ENCODE peak calls at places on chromosomes 7 and 10, in ten cellular contexts. Q is effector CD4-positive, alpha-beta T cell; F is heart left ventricle; X is pons; H is CD8-positive, alpha-beta T cell; R is MCF 10A; S is CD4-positive, alpha-beta T cell; U is activated T-helper 2 cell treated with anti-CD3 and anti-CD28 coated beads, Interferon-gamma antibody, Interleukin-2, Interleukin-4, amounts not matched to agents 10 μg/mL and 5 μg/mL and 100 μg/mL, durations not matched to agents 14 hours and 24 hours and 36 hours; K is thoracic aorta; T is Peyer's patch. A is an unnamed sample.

GRCh38 chr7:106779877-106780276 is 85.2 kb upstream of the PIK3CG start:
- DNase-seq in X (no peak), R (peak), H (no peak), Q (no peak), T (no peak), F (no peak), U (no peak), K (no peak), S (no peak), A (no peak)

GRCh38 chr7:151837285-151838042 is 39.5 kb downstream of the PRKAG2 start:
- DNase-seq in H (no peak), T (no peak), S (no peak), F (no peak), Q (no peak), R (no peak), X (no peak), K (no peak), U (no peak), A (no peak)

GRCh38 chr7:142263598-142264380 is 5.9 kb upstream of the PRSS58 start:
- DNase-seq in U (no peak), R (peak), Q (no peak), F (no peak), S (no peak), K (no peak), X (no peak), T (no peak), H (no peak), A (no peak)

GRCh38 chr10:124559372-124560132 is 97.9 kb downstream of the LHPP start:
- DNase-seq in H (no peak), X (no peak), Q (no peak), T (no peak), F (no peak), R (no peak), U (no peak), S (no peak), K (no peak), A (no peak)

GRCh38 chr7:104552102-104552501 is 223.7 kb downstream of the LHFPL3 start:
- DNase-seq in K (no peak), H (no peak), S (no peak), T (no peak), X (peak), U (peak), R (peak), Q (no peak), F (peak), A (no peak)

GRCh38 chr10:128902031-128902710 is 564.9 kb upstream of the MGMT start:
- DNase-seq in H (no peak), S (no peak), T (no peak), U (no peak), X (no peak), Q (no peak), K (no peak), F (no peak), R (no peak), A (no peak)

GRCh38 chr10:64173826-64174225 is 652.6 kb downstream of the REEP3 start:
- DNase-seq in K (no peak), H (no peak), T (no peak), U (no peak), R (no peak), Q (no peak), S (no peak), X (no peak), F (no peak), A (no peak)

GRCh38 chr10:20616918-20617801 is 280.0 kb downstream of the NEBL start:
- DNase-seq in T (no peak), R (no peak), F (peak), U (no peak), H (no peak), S (no peak), K (no peak), Q (no peak), X (peak), A (no peak)

GRCh38 chr7:102395620-102395957 is 574 bp upstream of the PRKRIP1 start:
- DNase-seq in K (no peak), R (no peak), H (no peak), S (no peak), U (no peak), X (no peak), T (no peak), Q (no peak), F (no peak), A (no peak)

GRCh38 chr10:7541137-7542087 is 125.4 kb downstream of the ITIH5 start:
- DNase-seq in H (no peak), U (no peak), R (no peak), X (no peak), F (peak), S (no peak), T (peak), Q (no peak), K (no peak), A (no peak)

GRCh38 chr7:78020874-78021249 is 222.3 kb downstream of the PHTF2 start:
- DNase-seq in H (no peak), X (no peak), T (no peak), K (no peak), U (no peak), S (no peak), R (no peak), F (no peak), Q (no peak), A (no peak)

GRCh38 chr10:113880236-113880635 is 25.8 kb downstream of the NHLRC2 start:
- DNase-seq in F (no peak), R (no peak), X (no peak), Q (no peak), T (no peak), H (no peak), K (no peak), S (no peak), U (no peak), A (no peak)

GRCh38 chr10:20237091-20237570 is 420.9 kb downstream of the PLXDC2 start:
- DNase-seq in U (no peak), S (no peak), Q (no peak), H (no peak), R (no peak), T (no peak), F (no peak), K (no peak), X (no peak), A (no peak)

GRCh38 chr7:117085275-117085674 is 132.0 kb downstream of the ST7 start:
- DNase-seq in F (no peak), R (no peak), K (no peak), H (no peak), T (no peak), U (no peak), Q (no peak), X (no peak), S (no peak), A (no peak)

GRCh38 chr7:45089314-45089891 is 634 bp upstream of the NACAD start:
- DNase-seq in R (peak), U (peak), X (peak), S (peak), K (no peak), T (peak), Q (peak), F (no peak), H (peak), A (no peak)

GRCh38 chr10:125017547-125018298 is 75.8 kb downstream of the ZRANB1 start:
- DNase-seq in X (no peak), S (no peak), R (no peak), K (no peak), F (no peak), U (no peak), Q (no peak), H (no peak), T (no peak), A (no peak)

GRCh38 chr10:95693331-95693667 is 428 bp downstream of the TCTN3 start:
- DNase-seq in X (peak), U (no peak), K (no peak), S (no peak), H (no peak), F (no peak), T (no peak), Q (no peak), R (no peak), A (no peak)